ENCODE peak calls at places on chromosomes 13 and 19, in six cellular contexts. Q is heart right ventricle, A is GM06990, E is ascending aorta, R is astrocyte of the cerebellum, Z is AG10803. V is an unnamed sample.

GRCh38 chr19:28960986-28961705 is 251.8 kb downstream of the UQCRFS1 start:
- DNase-seq in Q (no peak), E (no peak), R (no peak), Z (peak; percentile 77), A (no peak), V (peak; percentile 72)

GRCh38 chr19:33299061-33299665 is 3.2 kb downstream of the CEBPA start:
- DNase-seq in A (no peak), R (no peak), E (no peak), Q (no peak), Z (no peak), V (no peak)

GRCh38 chr13:106589716-106590115 is 21.8 kb upstream of the ARGLU1 start:
- DNase-seq in A (no peak), E (no peak), Z (no peak), Q (no peak), R (no peak), V (no peak)

GRCh38 chr13:29849731-29850212 is 645 bp downstream of the UBL3 start:
- DNase-seq in R (no peak), E (peak; percentile 82), A (peak; percentile 76), Z (peak; percentile 72), Q (peak; percentile 62), V (no peak)

GRCh38 chr13:77678691-77679090 is 18.8 kb upstream of the SLAIN1 start:
- DNase-seq in Q (no peak), Z (no peak), A (no peak), R (no peak), E (no peak), V (no peak)

GRCh38 chr19:16441661-16442071 is 30.1 kb downstream of the EPS15L1 start:
- DNase-seq in A (no peak), E (no peak), Z (no peak), Q (no peak), R (no peak), V (no peak)

GRCh38 chr19:3121821-3122511 is 13.9 kb upstream of the GNA15 start:
- DNase-seq in A (no peak), Q (no peak), R (no peak), E (no peak), Z (no peak), V (no peak)

GRCh38 chr13:59447846-59448620 is 715.7 kb downstream of the DIAPH3 start:
- DNase-seq in Q (no peak), E (no peak), Z (peak; percentile 71), R (peak; percentile 69), A (no peak), V (peak; percentile 27)

GRCh38 chr19:20165971-20166592 is 932 bp upstream of the ZNF486 start:
- DNase-seq in E (no peak), R (no peak), A (no peak), Q (no peak), Z (no peak), V (no peak)

GRCh38 chr13:95226932-95227718 is 74.1 kb downstream of the ABCC4 start:
- DNase-seq in Z (no peak), E (no peak), A (peak; percentile 65), Q (no peak), R (no peak), V (no peak)

GRCh38 chr19:30446844-30447243 is 74.7 kb downstream of the ZNF536 start:
- DNase-seq in Z (peak; percentile 49), Q (no peak), E (no peak), R (no peak), A (no peak), V (no peak)

GRCh38 chr19:29610213-29610573 is 4.1 kb downstream of the POP4 start:
- DNase-seq in R (no peak), Z (no peak), A (peak; percentile 38), E (no peak), Q (no peak), V (no peak)

DNA sequence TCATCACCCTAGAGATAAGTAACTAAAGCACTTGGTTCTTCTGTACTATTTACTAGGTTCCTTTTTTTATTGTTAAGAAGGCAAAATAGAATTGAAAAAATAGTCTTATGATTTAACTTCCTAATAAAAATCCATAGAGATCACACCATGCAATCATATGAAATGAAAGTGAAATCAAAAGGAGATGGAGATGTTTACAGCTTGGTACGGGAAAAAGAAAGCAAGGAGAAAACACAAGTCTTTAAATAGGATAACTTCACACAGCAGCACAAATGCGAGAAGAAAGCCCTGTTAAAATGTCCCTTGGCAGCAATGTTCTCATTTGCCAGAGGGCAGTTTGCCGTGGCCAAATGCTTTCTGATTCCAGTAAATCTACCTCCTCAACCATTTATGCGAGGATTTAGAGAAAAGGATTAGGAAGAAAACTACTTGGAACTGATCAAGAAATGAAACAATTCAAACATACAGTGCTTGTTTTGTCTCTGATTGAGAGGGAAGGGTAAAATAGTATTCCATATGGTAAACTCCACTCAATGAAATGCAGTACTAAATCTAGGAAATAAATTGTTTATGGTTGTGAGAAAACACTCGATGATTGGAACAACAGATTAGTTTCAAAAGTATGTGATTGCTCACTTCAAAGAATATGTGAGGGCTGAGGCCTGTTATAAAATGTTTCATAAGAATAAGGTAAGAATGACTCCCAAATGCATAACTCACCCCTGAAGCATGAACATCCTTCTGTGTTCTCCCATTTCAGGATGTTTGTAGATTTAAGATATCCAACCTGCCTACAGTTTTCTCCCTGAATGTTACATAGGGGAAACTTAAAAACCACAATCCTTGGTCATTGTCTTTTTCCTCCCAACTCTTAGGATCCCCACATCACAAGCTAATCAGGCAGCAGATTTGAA is 487.8 kb downstream of the DACH1 start:
- DNase-seq in A (no peak), E (no peak), Q (no peak), R (peak; percentile 22), Z (no peak), V (no peak)
- H3K4me3 ChIP-seq in A (no peak overlapping the region), E (peak overlapping the region; percentile 21), Q (no peak overlapping the region), R (peak overlapping the region; percentile 15), Z (no peak overlapping the region), V (no peak overlapping the region)

GRCh38 chr13:79910869-79911540 is 429.9 kb downstream of the SPRY2 start:
- DNase-seq in Q (no peak), Z (no peak), A (no peak), E (no peak), R (no peak), V (no peak)

GRCh38 chr13:79909664-79910063 is 428.7 kb downstream of the NDFIP2 start:
- DNase-seq in E (no peak), R (no peak), Q (no peak), A (no peak), Z (no peak), V (no peak)

GRCh38 chr13:79904581-79904980 is 423.6 kb downstream of the NDFIP2 start:
- DNase-seq in Q (no peak), Z (no peak), A (no peak), E (no peak), R (no peak), V (peak; percentile 20)

GRCh38 chr13:79905018-79905417 is 424.1 kb downstream of the NDFIP2 start:
- DNase-seq in Q (no peak), A (no peak), E (no peak), R (no peak), Z (no peak), V (no peak)

GRCh38 chr13:79907527-79907926 is 426.6 kb downstream of the NDFIP2 start:
- DNase-seq in A (no peak), Q (no peak), E (no peak), Z (no peak), R (no peak), V (no peak)
- TF ChIP-seq CTCF in A (no peak), Q (no peak), E (no peak), Z (no peak), R (no peak), V (no peak)

GRCh38 chr19:1236566-1236965 is 1.2 kb downstream of the CBARP start:
- DNase-seq in E (no peak), A (no peak), Z (no peak), R (no peak), Q (no peak), V (no peak)

GRCh38 chr19:1234041-1234669 is 3.6 kb downstream of the CBARP start:
- DNase-seq in Z (no peak), A (no peak), R (no peak), E (no peak), Q (no peak), V (no peak)

GRCh38 chr19:1234670-1235380 is 3.0 kb downstream of the CBARP start:
- DNase-seq in A (no peak), R (no peak), Z (no peak), Q (no peak), E (no peak), V (no peak)

GRCh38 chr19:1237027-1237659 is 662 bp downstream of the CBARP start:
- DNase-seq in Z (no peak), E (no peak), R (no peak), Q (no peak), A (no peak), V (no peak)

DNA sequence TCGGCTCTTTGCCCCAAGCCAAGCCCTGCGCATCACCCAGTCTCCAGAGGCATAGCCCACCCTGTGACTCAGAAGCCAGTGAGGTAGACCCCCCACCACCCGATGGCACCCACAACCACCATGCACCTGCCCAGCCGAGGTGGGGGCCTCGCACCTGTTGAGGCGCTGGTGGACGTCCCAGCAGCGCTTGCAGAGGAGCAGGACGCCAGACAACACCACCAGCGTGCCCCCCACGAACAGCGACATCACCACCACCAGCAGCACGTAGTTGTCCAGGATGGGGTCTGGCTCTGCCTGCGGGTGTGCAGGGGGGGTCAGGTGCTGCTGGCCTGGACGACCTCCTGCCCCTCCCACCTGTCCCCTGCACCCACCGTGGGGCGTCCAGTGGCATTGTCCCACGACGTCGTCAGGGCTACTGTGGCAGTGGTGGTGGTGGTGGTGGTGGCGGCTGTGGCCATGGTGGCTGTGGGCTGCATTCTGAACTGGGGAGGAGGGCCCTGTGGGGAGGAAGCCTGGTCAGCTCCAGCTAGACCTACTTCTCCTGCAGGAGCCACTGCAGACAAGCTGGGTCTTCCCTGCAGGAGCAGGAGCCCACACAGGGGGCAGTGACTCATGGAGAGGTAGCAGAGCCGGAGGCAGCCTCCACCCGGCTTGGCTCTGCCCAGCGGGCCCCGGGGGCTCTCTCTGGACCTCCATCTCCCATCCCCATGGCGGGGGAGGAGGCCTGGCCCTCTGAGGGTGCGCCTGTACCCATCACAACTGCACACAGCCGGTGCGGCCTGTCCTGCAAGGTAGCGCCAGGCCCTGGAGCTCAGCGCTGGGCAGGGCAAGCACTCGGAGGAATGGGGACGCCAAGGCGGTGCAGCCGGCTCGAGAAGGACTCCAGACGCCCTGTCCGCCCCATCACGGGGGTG is 1.9 kb downstream of the CBARP start:
- DNase-seq in A (no peak), Q (no peak), E (no peak), R (no peak), Z (no peak), V (no peak)
- H3K4me3 ChIP-seq in A (no peak overlapping the region), Q (no peak overlapping the region), E (no peak overlapping the region), R (peak overlapping the region; percentile 60), Z (peak overlapping the region; percentile 44), V (peak overlapping the region; percentile 29)

DNA sequence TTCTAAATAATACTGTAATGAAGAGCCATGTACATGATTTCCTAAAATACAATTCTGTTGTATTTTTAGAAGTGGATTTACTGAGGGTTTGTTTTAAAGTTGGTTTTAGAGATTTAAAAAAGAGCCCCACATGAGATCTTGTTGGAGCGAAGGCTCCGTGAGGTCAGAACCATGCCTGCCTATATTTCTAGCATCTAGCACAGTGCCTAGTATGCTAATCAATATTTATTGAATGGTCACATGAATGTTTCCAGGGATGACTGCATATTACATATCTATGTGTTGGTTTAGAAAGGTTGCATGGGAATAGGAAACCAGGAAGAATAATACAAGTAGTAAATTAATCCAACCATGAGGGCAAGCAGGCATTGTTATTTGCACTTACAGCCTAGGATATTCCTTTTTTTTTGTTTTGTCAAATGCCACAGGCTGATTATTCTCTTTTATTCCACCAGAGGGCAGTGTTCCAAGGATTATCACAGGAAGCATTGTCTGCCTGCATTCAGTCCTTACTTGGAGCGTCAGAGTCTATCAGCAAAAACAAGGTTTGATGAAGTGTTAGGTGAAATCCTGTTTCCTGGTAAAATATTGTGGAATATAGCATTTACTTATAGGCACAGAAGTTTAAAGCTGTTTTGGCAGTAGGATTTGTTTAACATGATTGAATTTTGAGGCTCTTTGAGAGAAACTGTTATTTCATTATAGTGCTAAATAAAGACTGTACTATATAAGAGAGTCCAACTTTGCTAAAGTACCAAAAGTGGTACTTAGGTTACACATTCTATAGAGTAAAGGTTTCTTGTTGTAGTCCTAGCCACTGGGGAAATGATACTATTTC is 46.8 kb downstream of the COG3 start:
- DNase-seq in E (no peak), Q (peak; percentile 25), R (peak; percentile 59), Z (peak; percentile 73), A (peak; percentile 20), V (peak; percentile 23)
- TF ChIP-seq CTCF in E (peak; percentile 74), Q (peak; percentile 89), R (peak; percentile 83), Z (peak; percentile 83), A (peak; percentile 73), V (peak; percentile 83)